ENCODE peak calls at places on chromosomes 5 and 9, in six cellular contexts. One of them, this sample, is unnamed.
A peak's percentile ranks its signal among the peaks of the same experiment; 100 is the strongest.

GRCh38 chr5:54087436-54087835 is 222.9 kb downstream of the ARL15 start:
- DNase-seq in natural killer cell: no peak
- DNase-seq in GM23338: no peak
- DNase-seq in suprapubic skin: no peak
- DNase-seq in GM10248: no peak
- DNase-seq in fibroblast of lung: peak; percentile 85
- DNase-seq in this sample: no peak

GRCh38 chr5:137604348-137605095 is 105.4 kb upstream of the SPOCK1 start:
- DNase-seq in fibroblast of lung: no peak
- DNase-seq in suprapubic skin: no peak
- DNase-seq in GM23338: peak; percentile 60
- DNase-seq in natural killer cell: no peak
- DNase-seq in GM10248: no peak
- DNase-seq in this sample: peak; percentile 20

GRCh38 chr5:91030521-91031395 is 352.4 kb downstream of the ARRDC3 start:
- DNase-seq in GM23338: no peak
- DNase-seq in natural killer cell: no peak
- DNase-seq in GM10248: no peak
- DNase-seq in suprapubic skin: no peak
- DNase-seq in fibroblast of lung: no peak
- DNase-seq in this sample: no peak

GRCh38 chr5:85604786-85605185 is 1013.0 kb upstream of the COX7C start:
- DNase-seq in suprapubic skin: no peak
- DNase-seq in fibroblast of lung: no peak
- DNase-seq in GM23338: no peak
- DNase-seq in GM10248: no peak
- DNase-seq in natural killer cell: no peak
- DNase-seq in this sample: no peak

GRCh38 chr5:168409601-168410458 is 76.4 kb upstream of the RARS1 start:
- DNase-seq in natural killer cell: no peak
- DNase-seq in suprapubic skin: no peak
- DNase-seq in GM23338: no peak
- DNase-seq in fibroblast of lung: peak; percentile 54
- DNase-seq in GM10248: peak; percentile 38
- DNase-seq in this sample: no peak

GRCh38 chr9:26745111-26745510 is 147.5 kb downstream of the CAAP1 start:
- DNase-seq in GM23338: no peak
- DNase-seq in natural killer cell: no peak
- DNase-seq in GM10248: no peak
- DNase-seq in fibroblast of lung: no peak
- DNase-seq in suprapubic skin: no peak
- DNase-seq in this sample: no peak

GRCh38 chr5:132184588-132184987 is 43.1 kb downstream of the P4HA2 start:
- DNase-seq in fibroblast of lung: no peak
- DNase-seq in GM23338: peak; percentile 64
- DNase-seq in natural killer cell: no peak
- DNase-seq in suprapubic skin: no peak
- DNase-seq in GM10248: no peak
- DNase-seq in this sample: no peak

GRCh38 chr5:10400834-10401233 is 40.8 kb upstream of the ROPN1L start:
- DNase-seq in suprapubic skin: no peak
- DNase-seq in GM23338: no peak
- DNase-seq in natural killer cell: no peak
- DNase-seq in GM10248: no peak
- DNase-seq in fibroblast of lung: peak; percentile 87
- DNase-seq in this sample: no peak

GRCh38 chr9:89877051-89878002 is 272.5 kb downstream of the GADD45G start:
- DNase-seq in suprapubic skin: peak; percentile 33
- DNase-seq in GM10248: no peak
- DNase-seq in GM23338: no peak
- DNase-seq in fibroblast of lung: no peak
- DNase-seq in natural killer cell: no peak
- DNase-seq in this sample: peak; percentile 49

GRCh38 chr9:121852646-121853616 is 201.5 kb downstream of the DAB2IP start:
- DNase-seq in suprapubic skin: peak; percentile 75
- DNase-seq in fibroblast of lung: peak; percentile 62
- DNase-seq in GM23338: no peak
- DNase-seq in GM10248: no peak
- DNase-seq in natural killer cell: no peak
- DNase-seq in this sample: no peak

GRCh38 chr5:107365355-107366109 is 305.2 kb downstream of the EFNA5 start:
- DNase-seq in GM10248: no peak
- DNase-seq in suprapubic skin: no peak
- DNase-seq in natural killer cell: peak; percentile 21
- DNase-seq in fibroblast of lung: no peak
- DNase-seq in GM23338: peak; percentile 39
- DNase-seq in this sample: no peak
- TF ChIP-seq CTCF in GM10248: no peak
- TF ChIP-seq CTCF in suprapubic skin: no peak
- TF ChIP-seq CTCF in natural killer cell: no peak
- TF ChIP-seq CTCF in fibroblast of lung: no peak
- TF ChIP-seq CTCF in GM23338: no peak
- TF ChIP-seq CTCF in this sample: no peak

DNA sequence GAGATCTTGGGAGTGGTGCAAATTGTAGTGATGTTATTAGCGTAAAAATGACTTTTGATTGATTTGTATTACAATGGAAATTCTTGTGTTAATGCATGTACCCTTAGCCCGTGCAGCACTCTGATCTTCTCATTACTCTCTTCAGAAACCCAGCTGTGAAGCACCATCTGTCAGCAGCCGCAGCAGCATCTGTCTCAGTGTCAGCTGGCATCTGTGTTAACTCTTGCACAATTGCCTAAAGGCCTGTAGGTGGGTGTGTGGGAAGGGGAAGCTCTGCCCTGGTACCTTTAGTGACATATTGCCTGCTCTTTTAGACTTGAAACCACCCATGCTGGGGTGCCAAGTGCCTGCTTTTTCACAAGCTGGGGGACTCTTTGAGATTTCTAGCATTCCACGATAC is 101.3 kb downstream of the FBXL7 start:
- DNase-seq in GM10248: no peak
- DNase-seq in GM23338: peak; percentile 59
- DNase-seq in suprapubic skin: no peak
- DNase-seq in natural killer cell: no peak
- DNase-seq in fibroblast of lung: peak; percentile 23
- DNase-seq in this sample: no peak
- TF ChIP-seq CTCF in GM10248: no peak
- TF ChIP-seq CTCF in GM23338: peak; percentile 6
- TF ChIP-seq CTCF in suprapubic skin: no peak
- TF ChIP-seq CTCF in natural killer cell: no peak
- TF ChIP-seq CTCF in fibroblast of lung: no peak
- TF ChIP-seq CTCF in this sample: no peak

DNA sequence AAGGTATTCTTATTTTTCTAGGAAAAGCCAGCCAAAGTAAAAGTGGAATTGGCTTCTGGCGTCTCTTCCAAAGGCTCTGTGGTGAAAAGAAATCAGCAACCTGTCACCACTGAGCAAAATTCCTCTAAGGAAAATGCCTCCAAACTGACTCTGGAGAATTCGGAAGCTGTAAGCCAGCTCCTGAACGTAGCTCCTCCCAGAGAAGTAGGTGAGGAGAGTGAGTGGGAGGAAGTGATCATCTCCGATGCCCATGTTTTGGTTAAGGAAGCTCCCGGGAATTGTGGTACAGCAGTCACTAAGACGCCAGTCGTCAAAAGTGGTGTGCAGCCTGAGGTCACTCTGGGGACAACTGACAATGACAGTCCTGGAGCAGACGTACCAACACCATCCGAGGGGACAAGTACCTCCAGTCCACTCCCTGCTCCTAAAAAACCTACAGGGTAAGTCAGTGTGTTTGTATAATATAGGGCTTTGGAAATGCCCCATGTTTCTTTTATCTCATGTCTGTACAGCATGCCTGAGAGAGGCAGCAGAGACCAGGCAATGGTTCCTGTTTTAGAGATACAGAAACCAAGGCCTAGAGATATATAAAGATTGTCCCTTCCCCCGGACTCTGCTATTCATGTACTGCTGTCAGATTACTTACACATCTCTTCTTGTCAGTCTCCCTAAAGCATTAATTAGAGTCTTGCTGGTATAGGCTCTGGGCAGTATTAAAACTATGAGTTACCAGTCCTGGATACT is 23.9 kb downstream of the HMGXB3 start:
- DNase-seq in GM23338: no peak
- DNase-seq in GM10248: no peak
- DNase-seq in fibroblast of lung: no peak
- DNase-seq in suprapubic skin: no peak
- DNase-seq in natural killer cell: no peak
- DNase-seq in this sample: no peak
- TF ChIP-seq CTCF in GM23338: no peak
- TF ChIP-seq CTCF in GM10248: no peak
- TF ChIP-seq CTCF in fibroblast of lung: no peak
- TF ChIP-seq CTCF in suprapubic skin: no peak
- TF ChIP-seq CTCF in natural killer cell: no peak
- TF ChIP-seq CTCF in this sample: no peak

GRCh38 chr5:174421408-174421805 is 303.0 kb upstream of the MSX2 start:
- DNase-seq in GM10248: no peak
- DNase-seq in suprapubic skin: no peak
- DNase-seq in GM23338: no peak
- DNase-seq in natural killer cell: no peak
- DNase-seq in fibroblast of lung: no peak
- DNase-seq in this sample: no peak

GRCh38 chr5:174418809-174419522 is 305.4 kb upstream of the MSX2 start:
- DNase-seq in fibroblast of lung: no peak
- DNase-seq in natural killer cell: no peak
- DNase-seq in GM10248: no peak
- DNase-seq in GM23338: peak; percentile 78
- DNase-seq in suprapubic skin: no peak
- DNase-seq in this sample: no peak

GRCh38 chr5:174420651-174421407 is 303.6 kb upstream of the MSX2 start:
- DNase-seq in suprapubic skin: no peak
- DNase-seq in GM23338: no peak
- DNase-seq in GM10248: no peak
- DNase-seq in natural killer cell: no peak
- DNase-seq in fibroblast of lung: peak; percentile 35
- DNase-seq in this sample: no peak

GRCh38 chr5:174423538-174423937 is 300.8 kb upstream of the MSX2 start:
- DNase-seq in natural killer cell: no peak
- DNase-seq in fibroblast of lung: no peak
- DNase-seq in suprapubic skin: no peak
- DNase-seq in GM10248: no peak
- DNase-seq in GM23338: no peak
- DNase-seq in this sample: no peak

DNA sequence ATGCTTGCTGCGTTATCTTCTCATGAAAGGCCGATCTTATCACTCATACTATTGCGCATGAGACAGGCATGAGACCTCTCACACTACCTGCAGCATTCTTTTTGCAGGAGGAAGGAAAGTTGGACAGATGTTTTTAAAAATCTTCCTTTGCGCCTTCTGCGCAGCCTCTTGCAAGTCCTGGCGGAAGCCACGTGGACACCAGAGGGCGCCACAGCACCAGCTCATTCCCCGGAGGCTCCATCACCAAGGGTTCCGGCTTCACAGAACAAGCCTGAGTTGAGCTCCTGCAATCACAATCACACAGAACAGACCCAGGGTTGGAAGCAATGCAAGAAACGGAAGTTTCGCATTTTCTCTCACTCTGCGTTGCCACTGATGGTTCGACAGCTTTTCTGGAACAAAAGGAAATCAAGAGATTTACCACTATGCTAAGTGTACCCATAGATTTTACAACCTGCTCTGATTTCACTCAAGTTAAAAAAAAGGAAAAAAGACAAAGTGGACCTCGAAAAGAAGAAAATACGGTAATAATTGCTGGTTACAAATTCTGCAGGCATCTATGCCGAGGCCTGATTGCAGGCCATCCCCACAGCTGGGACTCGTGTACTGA is 304.8 kb upstream of the MSX2 start:
- DNase-seq in GM10248: peak; percentile 73
- DNase-seq in suprapubic skin: peak; percentile 90
- DNase-seq in fibroblast of lung: peak; percentile 96
- DNase-seq in natural killer cell: peak; percentile 67
- DNase-seq in GM23338: peak; percentile 96
- DNase-seq in this sample: peak; percentile 96
- TF ChIP-seq CTCF in GM10248: peak; percentile 94
- TF ChIP-seq CTCF in suprapubic skin: peak; percentile 64
- TF ChIP-seq CTCF in fibroblast of lung: peak; percentile 89
- TF ChIP-seq CTCF in natural killer cell: peak; percentile 65
- TF ChIP-seq CTCF in GM23338: peak; percentile 93
- TF ChIP-seq CTCF in this sample: peak; percentile 99

GRCh38 chr5:93874491-93874890 is 133.1 kb upstream of the POU5F2 start:
- DNase-seq in GM23338: no peak
- DNase-seq in natural killer cell: no peak
- DNase-seq in fibroblast of lung: no peak
- DNase-seq in GM10248: no peak
- DNase-seq in suprapubic skin: no peak
- DNase-seq in this sample: no peak

GRCh38 chr5:93874080-93874479 is 132.7 kb upstream of the POU5F2 start:
- DNase-seq in fibroblast of lung: no peak
- DNase-seq in GM23338: peak; percentile 14
- DNase-seq in suprapubic skin: no peak
- DNase-seq in natural killer cell: no peak
- DNase-seq in GM10248: no peak
- DNase-seq in this sample: no peak

GRCh38 chr5:93873211-93873736 is 131.9 kb upstream of the POU5F2 start:
- DNase-seq in suprapubic skin: no peak
- DNase-seq in fibroblast of lung: no peak
- DNase-seq in GM10248: no peak
- DNase-seq in natural killer cell: no peak
- DNase-seq in GM23338: no peak
- DNase-seq in this sample: no peak

GRCh38 chr5:93870649-93871048 is 129.2 kb upstream of the POU5F2 start:
- DNase-seq in GM23338: no peak
- DNase-seq in natural killer cell: no peak
- DNase-seq in GM10248: no peak
- DNase-seq in suprapubic skin: no peak
- DNase-seq in fibroblast of lung: no peak
- DNase-seq in this sample: no peak

GRCh38 chr5:93875693-93876092 is 134.3 kb upstream of the POU5F2 start:
- DNase-seq in fibroblast of lung: no peak
- DNase-seq in GM23338: no peak
- DNase-seq in natural killer cell: no peak
- DNase-seq in suprapubic skin: no peak
- DNase-seq in GM10248: no peak
- DNase-seq in this sample: no peak
- TF ChIP-seq CTCF in fibroblast of lung: no peak
- TF ChIP-seq CTCF in GM23338: peak; percentile 33
- TF ChIP-seq CTCF in natural killer cell: no peak
- TF ChIP-seq CTCF in suprapubic skin: no peak
- TF ChIP-seq CTCF in GM10248: no peak
- TF ChIP-seq CTCF in this sample: peak; percentile 66

DNA sequence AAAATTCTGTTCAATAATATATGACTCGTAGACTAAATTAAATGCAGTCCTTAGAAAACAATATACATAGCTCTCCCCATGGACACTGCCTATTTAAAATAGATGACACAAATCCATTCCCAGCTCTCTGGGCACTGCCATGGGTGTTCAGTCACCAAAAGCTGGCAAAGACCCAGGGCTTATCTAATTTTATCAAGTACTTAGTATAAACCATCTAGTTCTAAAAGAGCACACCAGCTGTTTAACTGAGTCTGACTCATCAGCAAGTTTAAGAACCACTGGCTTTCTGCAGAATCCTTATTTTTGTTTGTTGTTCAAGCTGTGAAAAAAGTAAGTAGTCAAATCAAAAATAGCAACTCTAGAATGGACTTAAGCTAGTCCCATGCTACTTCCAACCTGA is 107.6 kb downstream of the PLPP1 start:
- DNase-seq in GM10248: no peak
- DNase-seq in fibroblast of lung: peak; percentile 89
- DNase-seq in suprapubic skin: no peak
- DNase-seq in natural killer cell: no peak
- DNase-seq in GM23338: no peak
- DNase-seq in this sample: no peak
- TF ChIP-seq CTCF in GM10248: no peak
- TF ChIP-seq CTCF in fibroblast of lung: no peak
- TF ChIP-seq CTCF in suprapubic skin: no peak
- TF ChIP-seq CTCF in natural killer cell: no peak
- TF ChIP-seq CTCF in GM23338: no peak
- TF ChIP-seq CTCF in this sample: no peak

This sample was measured in type B pancreatic cell.